ENCODE peak calls at places on chromosomes 11 and 22, in eight cellular contexts. V is CD8-positive, alpha-beta T cell; X is neural progenitor cell; C is cardiac muscle cell; G is upper lobe of right lung; K is gastrocnemius medialis; L is left ventricle myocardium inferior; D is aorta. M is an unnamed sample. For H3K9me3 and H3K4me1, the result is how much of the 10 kb centered on the place peaks cover.

GRCh38 chr11:69934861-69935494 is 115.8 kb upstream of the FGF3 start:
- DNase-seq in V (no peak), X (no peak), C (no peak), G (peak), K (no peak), L (peak), D (peak), M (no peak)

GRCh38 chr11:36292311-36292722 is 3.1 kb upstream of the COMMD9 start:
- DNase-seq in V (no peak), X (peak), C (peak), G (no peak), K (no peak), L (no peak), D (no peak), M (no peak)

GRCh38 chr11:113447621-113448310 is 27.4 kb downstream of the DRD2 start:
- DNase-seq in V (no peak), X (no peak), C (peak), G (no peak), K (no peak), L (no peak), D (no peak), M (no peak)

GRCh38 chr11:104090767-104091166 is 54.3 kb downstream of the DDI1 start:
- DNase-seq in V (no peak), X (peak), C (no peak), G (no peak), K (no peak), L (no peak), D (no peak), M (no peak)

GRCh38 chr22:29782061-29782845 is 15.1 kb downstream of the UQCR10 start:
- DNase-seq in V (no peak), X (no peak), C (peak), G (peak), K (peak), L (peak), D (peak), M (no peak)

GRCh38 chr11:115201121-115201792 is 303.0 kb downstream of the CADM1 start:
- DNase-seq in V (no peak), X (no peak), C (no peak), G (no peak), K (no peak), L (no peak), D (no peak), M (no peak)

GRCh38 chr22:32803020-32803758 is 1.7 kb downstream of the TIMP3 start:
- DNase-seq in V (no peak), X (peak), C (no peak), G (no peak), K (no peak), L (peak), D (no peak), M (no peak)

GRCh38 chr11:114172871-114173444 is 113.4 kb downstream of the ZBTB16 start:
- DNase-seq in V (no peak), X (no peak), C (no peak), G (no peak), K (peak), L (peak), D (no peak), M (no peak)

GRCh38 chr11:122822241-122822640 is 16.1 kb upstream of the CRTAM start:
- DNase-seq in V (no peak), X (no peak), C (no peak), G (no peak), K (no peak), L (no peak), D (no peak), M (no peak)
- H3K9me3 ChIP-seq in V (under half), X (under half), C (under half), G (under half), K (under half), L (under half), D (under half), M (under half)

GRCh38 chr11:62689421-62690183 is at the start of gene LRRN4CL:
- DNase-seq in V (no peak), X (no peak), C (peak), G (no peak), K (peak), L (peak), D (peak), M (no peak)
- H3K27ac ChIP-seq in V (no peak), X (peak), C (peak), G (peak), K (peak), L (peak), D (no peak), M (no peak)

GRCh38 chr11:118004543-118005223 is 18.5 kb downstream of the IL10RA start:
- DNase-seq in V (no peak), X (no peak), C (no peak), G (no peak), K (no peak), L (no peak), D (no peak), M (no peak)

GRCh38 chr11:118007040-118007439 is 20.8 kb downstream of the IL10RA start:
- DNase-seq in V (no peak), X (no peak), C (no peak), G (no peak), K (no peak), L (no peak), D (no peak), M (no peak)

GRCh38 chr11:118005224-118006152 is 19.3 kb downstream of the IL10RA start:
- DNase-seq in V (no peak), X (no peak), C (no peak), G (no peak), K (no peak), L (no peak), D (no peak), M (no peak)

GRCh38 chr11:118008271-118008903 is 22.2 kb downstream of the IL10RA start:
- DNase-seq in V (no peak), X (no peak), C (peak), G (no peak), K (no peak), L (no peak), D (no peak), M (no peak)

GRCh38 chr11:118006153-118006534 is 19.9 kb downstream of the IL10RA start:
- DNase-seq in V (no peak), X (no peak), C (peak), G (no peak), K (no peak), L (no peak), D (no peak), M (no peak)
- H3K4me1 ChIP-seq in V (half or more), X (under half), C (under half), G (under half), K (under half), L (under half), D (under half), M (half or more)

GRCh38 chr11:2818503-2818902 is 67.1 kb downstream of the CDKN1C start:
- DNase-seq in V (no peak), X (no peak), C (no peak), G (peak), K (no peak), L (peak), D (peak), M (no peak)
- H3K9me3 ChIP-seq in V (under half), X (under half), C (under half), G (under half), K (under half), L (under half), D (under half), M (under half)